ENCODE peak calls at places on chromosomes 13 and 19, in four cellular contexts. F is IMR-90, K is T-helper 17 cell, Z is NCI-H2081. I is an unnamed sample.

GRCh38 chr19:47228168-47228936 is 2.6 kb downstream of the BBC3 start:
- DNase-seq in F (peak; percentile 17), K (peak; percentile 35), Z (no peak), I (peak; percentile 65)

GRCh38 chr13:79749556-79749955 is 268.6 kb downstream of the NDFIP2 start:
- DNase-seq in F (no peak), K (no peak), Z (no peak), I (no peak)

GRCh38 chr13:26377038-26377437 is 123.1 kb downstream of the CDK8 start:
- DNase-seq in F (peak; percentile 3), K (no peak), Z (no peak), I (no peak)

GRCh38 chr13:109606404-109607028 is 179.9 kb downstream of the IRS2 start:
- DNase-seq in F (no peak), K (no peak), Z (no peak), I (no peak)

GRCh38 chr13:44826586-44827350 is 162.5 kb downstream of the NUFIP1 start:
- DNase-seq in F (no peak), K (no peak), Z (no peak), I (no peak)

GRCh38 chr19:7476241-7476640 is 12.6 kb downstream of the PEX11G start:
- DNase-seq in F (no peak), K (no peak), Z (no peak), I (no peak)

GRCh38 chr13:93336733-93337132 is 110.1 kb downstream of the GPC6 start:
- DNase-seq in F (no peak), K (no peak), Z (no peak), I (no peak)

GRCh38 chr13:109667754-109668360 is 118.5 kb downstream of the IRS2 start:
- DNase-seq in F (no peak), K (no peak), Z (no peak), I (no peak)

GRCh38 chr13:41212881-41213280 is 18.5 kb upstream of the KBTBD7 start:
- DNase-seq in F (no peak), K (no peak), Z (no peak), I (no peak)

GRCh38 chr19:6580313-6580712 is 10.6 kb downstream of the CD70 start:
- DNase-seq in F (peak; percentile 12), K (no peak), Z (no peak), I (no peak)

GRCh38 chr13:77207943-77208342 is 119.0 kb downstream of the MYCBP2 start:
- DNase-seq in F (peak; percentile 96), K (no peak), Z (no peak), I (no peak)

GRCh38 chr19:42942187-42942789 is 5.3 kb upstream of the PSG7 start:
- DNase-seq in F (peak; percentile 20), K (no peak), Z (no peak), I (no peak)

GRCh38 chr13:100674363-100674847 is at the start of gene TMTC4:
- DNase-seq in F (no peak), K (no peak), Z (peak; percentile 25), I (no peak)

GRCh38 chr19:10568444-10568825 is 344 bp downstream of the CDKN2D start:
- DNase-seq in F (no peak), K (no peak), Z (no peak), I (peak; percentile 64)

GRCh38 chr19:34662919-34663318 is 14.0 kb downstream of the SCGB2B2 start:
- DNase-seq in F (no peak), K (no peak), Z (no peak), I (no peak)

GRCh38 chr13:87089391-87089790 is 581.8 kb upstream of the SLITRK5 start:
- DNase-seq in F (peak; percentile 95), K (no peak), Z (no peak), I (no peak)

I was measured in right lobe of liver.